ENCODE peak calls at places on chromosomes 7 and 10, in four cellular contexts. R is RWPE1, M is lung, B is body of pancreas. I is an unnamed sample.

GRCh38 chr7:7539711-7540110 is 4.0 kb upstream of the COL28A1 start:
- DNase-seq in R (no peak), M (no peak), B (no peak), I (no peak)

GRCh38 chr7:44097064-44097932 is 6.8 kb upstream of the AEBP1 start:
- DNase-seq in R (no peak), M (no peak), B (no peak), I (no peak)

GRCh38 chr7:111238891-111239290 is 148.0 kb downstream of the LRRN3 start:
- DNase-seq in R (no peak), M (no peak), B (no peak), I (no peak)

GRCh38 chr7:85529197-85529596 is 342.3 kb upstream of the SEMA3D start:
- DNase-seq in R (no peak), M (no peak), B (peak; percentile 23), I (no peak)

GRCh38 chr7:157529768-157530560 is 193.2 kb downstream of the DNAJB6 start:
- DNase-seq in R (no peak), M (no peak), B (no peak), I (no peak)

GRCh38 chr10:64396105-64396504 is 874.9 kb downstream of the REEP3 start:
- DNase-seq in R (peak; percentile 34), M (no peak), B (no peak), I (no peak)

GRCh38 chr10:114437456-114438292 is 33.4 kb upstream of the AFAP1L2 start:
- DNase-seq in R (peak; percentile 53), M (no peak), B (no peak), I (no peak)

GRCh38 chr7:158489462-158490155 is 98.0 kb downstream of the PTPRN2 start:
- DNase-seq in R (no peak), M (no peak), B (no peak), I (no peak)

GRCh38 chr10:121648078-121648477 is 49.8 kb upstream of the FGFR2 start:
- DNase-seq in R (no peak), M (no peak), B (no peak), I (no peak)

GRCh38 chr10:85105614-85106013 is 777.2 kb downstream of the CCSER2 start:
- DNase-seq in R (no peak), M (no peak), B (peak; percentile 17), I (no peak)

GRCh38 chr10:132094581-132095234 is 29.0 kb downstream of the JAKMIP3 start:
- DNase-seq in R (peak; percentile 26), M (no peak), B (no peak), I (no peak)

GRCh38 chr10:72298774-72299519 is 25.2 kb downstream of the DDIT4 start:
- DNase-seq in R (no peak), M (no peak), B (no peak), I (no peak)

GRCh38 chr7:67484244-67484751 is 487.7 kb downstream of the TYW1 start:
- DNase-seq in R (peak; percentile 64), M (peak; percentile 53), B (peak; percentile 63), I (no peak)

GRCh38 chr10:87053121-87053520 is 33.0 kb downstream of the FAM25A start:
- DNase-seq in R (no peak), M (no peak), B (peak; percentile 24), I (no peak)

GRCh38 chr7:156158213-156158612 is 345.9 kb upstream of the SHH start:
- DNase-seq in R (no peak), M (no peak), B (peak; percentile 6), I (no peak)

GRCh38 chr10:131983780-131984179 is 2.1 kb upstream of the BNIP3 start:
- DNase-seq in R (peak; percentile 86), M (no peak), B (no peak), I (no peak)

GRCh38 chr10:29343607-29344038 is 54.8 kb downstream of the LYZL1 start:
- DNase-seq in R (no peak), M (no peak), B (no peak), I (no peak)

GRCh38 chr10:3886666-3887251 is 101.8 kb upstream of the KLF6 start:
- DNase-seq in R (peak; percentile 48), M (no peak), B (peak; percentile 75), I (no peak)

GRCh38 chr10:75195035-75195763 is 15.4 kb upstream of the VDAC2 start:
- DNase-seq in R (no peak), M (no peak), B (no peak), I (no peak)

GRCh38 chr7:134856141-134856540 is 76.7 kb downstream of the CALD1 start:
- DNase-seq in R (no peak), M (no peak), B (no peak), I (no peak)

GRCh38 chr7:42068554-42069280 is 168.3 kb downstream of the GLI3 start:
- DNase-seq in R (no peak), M (no peak), B (no peak), I (no peak)

GRCh38 chr10:24821986-24822385 is 98.3 kb upstream of the ARHGAP21 start:
- DNase-seq in R (peak; percentile 40), M (no peak), B (no peak), I (no peak)

GRCh38 chr10:4450981-4451501 is 375.0 kb upstream of the AKR1E2 start:
- DNase-seq in R (peak; percentile 60), M (no peak), B (no peak), I (no peak)

GRCh38 chr7:28926871-28927597 is 31.1 kb downstream of the TRIL start:
- DNase-seq in R (peak; percentile 82), M (peak; percentile 74), B (peak; percentile 76), I (peak; percentile 54)

GRCh38 chr10:119006451-119007210 is 22.9 kb upstream of the NANOS1 start:
- DNase-seq in R (peak; percentile 93), M (peak; percentile 62), B (peak; percentile 64), I (no peak)

GRCh38 chr7:157700237-157701005 is 363.6 kb downstream of the DNAJB6 start:
- DNase-seq in R (no peak), M (no peak), B (no peak), I (no peak)

GRCh38 chr7:96508371-96508770 is 186.5 kb upstream of the SLC25A13 start:
- DNase-seq in R (peak; percentile 49), M (no peak), B (no peak), I (no peak)

GRCh38 chr7:45088821-45089313 is at the start of gene NACAD:
- DNase-seq in R (peak; percentile 35), M (no peak), B (no peak), I (peak; percentile 15)

GRCh38 chr7:147088916-147089315 is 972.3 kb downstream of the CNTNAP2 start:
- DNase-seq in R (no peak), M (no peak), B (no peak), I (no peak)

GRCh38 chr10:14397069-14397468 is 66.3 kb upstream of the FRMD4A start:
- DNase-seq in R (peak; percentile 89), M (peak; percentile 36), B (no peak), I (no peak)

GRCh38 chr10:95273393-95274312 is 17.1 kb downstream of the PDLIM1 start:
- DNase-seq in R (peak; percentile 82), M (no peak), B (peak; percentile 52), I (no peak)

GRCh38 chr7:42907316-42907715 is 4.6 kb downstream of the C7orf25 start:
- DNase-seq in R (no peak), M (no peak), B (no peak), I (no peak)

GRCh38 chr10:78306358-78306757 is 272.7 kb downstream of the RPS24 start:
- DNase-seq in R (no peak), M (no peak), B (no peak), I (no peak)

GRCh38 chr10:132036887-132037675 is 28.7 kb upstream of the JAKMIP3 start:
- DNase-seq in R (no peak), M (no peak), B (no peak), I (no peak)

I was measured in effector memory CD8-positive, alpha-beta T cell.